ENCODE peak calls at places on chromosomes 2 and 18, in ten cellular contexts. C is mesendoderm, H is body of pancreas, E is osteoblast, V is colonic mucosa, Z is heart right ventricle, K is H1, N is fibroblast of lung, J is lower lobe of right lung, W is iPS DF 6.9. S is an unnamed sample.
A peak's percentile ranks its signal among the peaks of the same experiment; 100 is the strongest.

GRCh38 chr18:36195427-36196122 is 8.3 kb downstream of the MOCOS start:
- DNase-seq in C (no peak), H (no peak), E (no peak), V (no peak), Z (no peak), K (no peak), N (peak; percentile 41), J (no peak), W (no peak), S (no peak)

GRCh38 chr2:151634726-151635467 is 99.4 kb downstream of the NEB start:
- DNase-seq in C (no peak), H (no peak), E (no peak), V (no peak), Z (no peak), K (no peak), N (peak; percentile 39), J (no peak), W (no peak), S (no peak)

GRCh38 chr2:152243723-152244122 is 68.2 kb upstream of the STAM2 start:
- DNase-seq in C (no peak), H (no peak), E (no peak), V (no peak), Z (no peak), K (no peak), N (no peak), J (no peak), W (no peak), S (no peak)

GRCh38 chr18:79944126-79944731 is 7.2 kb downstream of the SLC66A2 start:
- DNase-seq in C (no peak), H (peak; percentile 88), E (peak; percentile 71), V (peak; percentile 59), Z (no peak), K (no peak), N (no peak), J (peak; percentile 32), W (no peak), S (peak; percentile 43)

GRCh38 chr2:176161817-176162626 is 4.9 kb downstream of the HOXD3 start:
- DNase-seq in C (no peak), H (no peak), E (peak; percentile 97), V (no peak), Z (no peak), K (no peak), N (peak; percentile 90), J (no peak), W (no peak), S (no peak)

GRCh38 chr2:200305797-200306718 is at the start of gene SPATS2L:
- DNase-seq in C (peak; percentile 86), H (peak; percentile 75), E (peak; percentile 93), V (peak; percentile 82), Z (peak; percentile 86), K (no peak), N (peak; percentile 85), J (peak; percentile 86), W (no peak), S (peak; percentile 69)

GRCh38 chr18:2104620-2105462 is 466.5 kb downstream of the METTL4 start:
- DNase-seq in C (peak; percentile 80), H (peak; percentile 48), E (no peak), V (peak; percentile 50), Z (peak; percentile 41), K (no peak), N (peak; percentile 20), J (peak; percentile 56), W (peak; percentile 52), S (peak; percentile 51)

GRCh38 chr2:179898873-179899272 is 37.5 kb upstream of the ZNF385B start:
- DNase-seq in C (peak; percentile 91), H (no peak), E (no peak), V (peak; percentile 40), Z (no peak), K (peak; percentile 27), N (peak; percentile 11), J (no peak), W (peak; percentile 71), S (no peak)

GRCh38 chr2:133822901-133823550 is 254.8 kb upstream of the NCKAP5 start:
- DNase-seq in C (no peak), H (no peak), E (no peak), V (no peak), Z (no peak), K (no peak), N (no peak), J (no peak), W (no peak), S (no peak)

GRCh38 chr2:69917854-69918253 is 2.9 kb downstream of the MXD1 start:
- DNase-seq in C (no peak), H (peak; percentile 44), E (peak; percentile 93), V (no peak), Z (no peak), K (no peak), N (peak; percentile 90), J (no peak), W (no peak), S (no peak)

GRCh38 chr2:202815548-202816420 is 55.8 kb downstream of the ICA1L start:
- DNase-seq in C (no peak), H (peak; percentile 13), E (no peak), V (no peak), Z (no peak), K (no peak), N (peak; percentile 49), J (no peak), W (no peak), S (no peak)

GRCh38 chr18:47253101-47253654 is 1.7 kb upstream of the SKOR2 start:
- DNase-seq in C (no peak), H (no peak), E (no peak), V (no peak), Z (no peak), K (no peak), N (no peak), J (no peak), W (no peak), S (no peak)

GRCh38 chr18:47249602-47250001 is 1.9 kb downstream of the SKOR2 start:
- DNase-seq in C (no peak), H (no peak), E (no peak), V (no peak), Z (no peak), K (no peak), N (no peak), J (no peak), W (no peak), S (no peak)

GRCh38 chr18:47251289-47252120 is at the start of gene SKOR2:
- DNase-seq in C (peak; percentile 60), H (no peak), E (peak; percentile 69), V (no peak), Z (no peak), K (no peak), N (peak; percentile 2), J (no peak), W (no peak), S (no peak)

GRCh38 chr18:47250415-47251046 is 929 bp downstream of the SKOR2 start:
- DNase-seq in C (peak; percentile 55), H (no peak), E (peak; percentile 73), V (no peak), Z (no peak), K (no peak), N (no peak), J (no peak), W (no peak), S (no peak)

GRCh38 chr18:47254341-47254939 is 3.0 kb upstream of the SKOR2 start:
- DNase-seq in C (peak; percentile 87), H (peak; percentile 28), E (peak; percentile 79), V (peak; percentile 45), Z (peak; percentile 40), K (no peak), N (peak; percentile 30), J (peak; percentile 65), W (no peak), S (no peak)
- H3K4me1 ChIP-seq in C (no peaks in the 10 kb centered on the region), H (peaks cover 5% of the 10 kb centered on the region), E (no peaks in the 10 kb centered on the region), V (no peaks in the 10 kb centered on the region), Z (peaks cover 4% of the 10 kb centered on the region), K (peaks cover 33% of the 10 kb centered on the region), N (no peaks in the 10 kb centered on the region), J (no peaks in the 10 kb centered on the region), W (no peaks in the 10 kb centered on the region), S (no peaks in the 10 kb centered on the region)

GRCh38 chr2:42031783-42032620 is 15.8 kb upstream of the PKDCC start:
- DNase-seq in C (no peak), H (no peak), E (no peak), V (no peak), Z (no peak), K (no peak), N (no peak), J (no peak), W (no peak), S (no peak)
- H3K27ac ChIP-seq in C (no peak overlapping the region), H (no peak overlapping the region), E (no peak overlapping the region), V (no peak overlapping the region), Z (no peak overlapping the region), K (peak overlapping the region; percentile 4), N (no peak overlapping the region), J (no peak overlapping the region), W (no peak overlapping the region), S (no peak overlapping the region)

DNA sequence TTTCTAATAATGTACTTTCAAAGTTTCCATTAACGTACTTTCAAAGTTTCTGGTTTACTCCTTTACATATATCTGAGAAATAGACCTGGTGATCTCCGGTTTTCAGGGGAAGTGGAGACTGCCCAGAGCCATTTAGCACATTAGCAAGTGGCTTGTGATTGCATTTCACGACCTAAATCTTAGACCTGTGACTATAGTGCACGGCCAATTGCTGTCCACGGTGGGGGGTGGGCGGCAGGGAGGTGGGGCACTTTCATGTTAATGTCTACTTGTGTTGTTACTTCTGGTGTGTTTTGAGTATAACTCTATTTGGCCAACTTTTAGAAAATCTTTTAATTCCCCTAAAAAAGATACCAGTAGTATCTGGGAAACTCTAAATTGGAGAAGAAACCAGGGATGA is 11.3 kb downstream of the GATA6 start:
- DNase-seq in C (no peak), H (no peak), E (no peak), V (no peak), Z (no peak), K (no peak), N (no peak), J (no peak), W (no peak), S (peak; percentile 13)
- H3K4me3 ChIP-seq in C (no peak overlapping the region), H (no peak overlapping the region), E (no peak overlapping the region), V (no peak overlapping the region), Z (no peak overlapping the region), K (no peak overlapping the region), N (no peak overlapping the region), J (no peak overlapping the region), W (no peak overlapping the region), S (no peak overlapping the region)

GRCh38 chr2:24814498-24814897 is 21.3 kb downstream of the CENPO start:
- DNase-seq in C (no peak), H (no peak), E (no peak), V (no peak), Z (no peak), K (no peak), N (no peak), J (no peak), W (no peak), S (no peak)
- H3K4me1 ChIP-seq in C (no peaks in the 10 kb centered on the region), H (peaks cover 5% of the 10 kb centered on the region), E (peaks cover 22% of the 10 kb centered on the region), V (no peaks in the 10 kb centered on the region), Z (no peaks in the 10 kb centered on the region), K (no peaks in the 10 kb centered on the region), N (peaks cover 5% of the 10 kb centered on the region), J (no peaks in the 10 kb centered on the region), W (no peaks in the 10 kb centered on the region), S (peaks cover 4% of the 10 kb centered on the region)